ENCODE peak calls at places on chromosomes 13 and 19, in six cellular contexts. D is CD8-positive, alpha-beta T cell; Y is left ventricle myocardium inferior; B is GM23338; I is GM12865; G is heart right ventricle. N is an unnamed sample.

GRCh38 chr19:4976412-4977298 is 7.7 kb downstream of the KDM4B start:
- DNase-seq in I (no peak), D (no peak), B (peak), G (peak), Y (peak), N (peak)

GRCh38 chr19:613732-614567 is 19.4 kb downstream of the POLRMT start:
- DNase-seq in I (no peak), Y (no peak), G (no peak), D (no peak), B (no peak), N (no peak)

GRCh38 chr13:22196777-22197176 is 525.9 kb downstream of the FGF9 start:
- DNase-seq in G (no peak), D (no peak), Y (no peak), B (peak), I (no peak), N (no peak)

GRCh38 chr19:8017808-8018207 is 12.4 kb upstream of the ELAVL1 start:
- DNase-seq in D (no peak), Y (no peak), I (peak), G (no peak), B (peak), N (no peak)

GRCh38 chr19:12364391-12365093 is 941 bp downstream of the ZNF442 start:
- DNase-seq in Y (peak), G (peak), D (no peak), B (peak), I (peak), N (peak)

GRCh38 chr19:49361438-49362047 is 673 bp downstream of the TEAD2 start:
- DNase-seq in B (peak), G (peak), I (no peak), Y (peak), D (no peak), N (peak)

GRCh38 chr13:94630858-94631257 is 29.2 kb downstream of the GPR180 start:
- DNase-seq in G (no peak), Y (no peak), I (no peak), B (no peak), D (no peak), N (no peak)

GRCh38 chr19:40721936-40722661 is 5.2 kb downstream of the ITPKC start:
- DNase-seq in G (no peak), Y (no peak), D (no peak), I (no peak), B (no peak), N (no peak)

GRCh38 chr19:3611841-3612240 is 5.2 kb upstream of the TBXA2R start:
- DNase-seq in B (no peak), Y (no peak), I (no peak), G (no peak), D (no peak), N (no peak)

GRCh38 chr19:52248256-52248655 is 21.1 kb upstream of the ZNF766 start:
- DNase-seq in G (peak), Y (peak), B (peak), D (peak), I (no peak), N (peak)

GRCh38 chr19:38035515-38036495 is 128.8 kb downstream of the SIPA1L3 start:
- DNase-seq in I (no peak), Y (no peak), D (no peak), G (no peak), B (no peak), N (peak)

GRCh38 chr19:49639401-49640112 is 386 bp downstream of the RRAS start:
- DNase-seq in D (no peak), G (peak), Y (no peak), B (peak), I (no peak), N (peak)

GRCh38 chr13:45623516-45624090 is 8.1 kb upstream of the ERICH6B start:
- DNase-seq in I (peak), Y (no peak), G (no peak), D (no peak), B (peak), N (no peak)

GRCh38 chr19:27775395-27775794 is 1437.6 kb downstream of the UQCRFS1 start:
- DNase-seq in Y (no peak), G (no peak), B (no peak), D (no peak), I (no peak), N (no peak)

GRCh38 chr13:40064723-40065122 is 409.3 kb downstream of the COG6 start:
- DNase-seq in B (no peak), D (no peak), I (no peak), Y (no peak), G (no peak), N (no peak)

GRCh38 chr13:77372275-77372674 is 45.4 kb upstream of the MYCBP2 start:
- DNase-seq in Y (no peak), B (no peak), G (no peak), I (no peak), D (no peak), N (no peak)

GRCh38 chr13:41552031-41552430 is 94.7 kb downstream of the RGCC start:
- DNase-seq in B (no peak), G (no peak), Y (no peak), D (no peak), I (no peak), N (no peak)

GRCh38 chr19:14112809-14113385 is 4.7 kb downstream of the PRKACA start:
- DNase-seq in Y (peak), I (no peak), D (no peak), B (peak), G (peak), N (no peak)

GRCh38 chr19:2356036-2356646 is 3.9 kb upstream of the TMPRSS9 start:
- DNase-seq in G (no peak), I (no peak), D (no peak), Y (no peak), B (no peak), N (no peak)

GRCh38 chr13:67651908-67652307 is 421.8 kb upstream of the PCDH9 start:
- DNase-seq in Y (no peak), G (no peak), D (no peak), B (no peak), I (no peak), N (no peak)

GRCh38 chr19:52464798-52465470 is 11.6 kb downstream of the ZNF578 start:
- DNase-seq in Y (no peak), D (no peak), I (no peak), G (no peak), B (peak), N (no peak)

GRCh38 chr13:43963726-43964125 is 84.0 kb downstream of the LACC1 start:
- DNase-seq in Y (no peak), B (peak), I (peak), D (no peak), G (no peak), N (no peak)

GRCh38 chr13:24644051-24644450 is 36.2 kb upstream of the ATP12A start:
- DNase-seq in Y (no peak), D (no peak), G (no peak), B (no peak), I (no peak), N (no peak)

GRCh38 chr13:30895773-30896172 is 10.3 kb upstream of the MEDAG start:
- DNase-seq in Y (peak), D (no peak), G (no peak), B (peak), I (no peak), N (peak)

GRCh38 chr13:44013666-44014291 is 134.1 kb downstream of the LACC1 start:
- DNase-seq in I (no peak), B (no peak), G (peak), D (no peak), Y (no peak), N (no peak)

GRCh38 chr13:38697628-38698333 is 10.9 kb downstream of the FREM2 start:
- DNase-seq in G (no peak), I (no peak), B (peak), Y (no peak), D (no peak), N (peak)

GRCh38 chr19:46621191-46622117 is 3.4 kb downstream of the PTGIR start:
- DNase-seq in D (no peak), G (no peak), B (peak), Y (no peak), I (no peak), N (no peak)

GRCh38 chr19:30861896-30862295 is 487.3 kb downstream of the TSHZ3 start:
- DNase-seq in B (no peak), Y (no peak), G (no peak), I (no peak), D (no peak), N (no peak)

GRCh38 chr19:24029941-24030636 is 56.9 kb upstream of the ZNF254 start:
- DNase-seq in I (no peak), Y (no peak), B (peak), D (no peak), G (no peak), N (no peak)

GRCh38 chr13:73138276-73138950 is 79.6 kb downstream of the KLF5 start:
- DNase-seq in Y (no peak), G (no peak), B (peak), I (no peak), D (no peak), N (peak)

GRCh38 chr19:7868671-7869452 is 5.3 kb downstream of the PRR36 start:
- DNase-seq in D (peak), Y (peak), I (peak), B (peak), G (peak), N (peak)

GRCh38 chr19:10975374-10976036 is 14.7 kb downstream of the SMARCA4 start:
- DNase-seq in B (no peak), Y (peak), D (no peak), I (no peak), G (peak), N (peak)

GRCh38 chr13:32025730-32026129 is 5.8 kb upstream of the FRY start:
- DNase-seq in G (no peak), B (peak), D (no peak), I (no peak), Y (no peak), N (no peak)

GRCh38 chr19:3788991-3789778 is 3.0 kb upstream of the MATK start:
- DNase-seq in B (no peak), Y (no peak), G (no peak), D (no peak), I (no peak), N (no peak)

GRCh38 chr13:95800455-95800854 is 123.5 kb downstream of the DNAJC3 start:
- DNase-seq in G (no peak), B (no peak), D (no peak), Y (no peak), I (no peak), N (no peak)

GRCh38 chr13:90416519-90416918 is 931.0 kb upstream of the MIR17HG start:
- DNase-seq in B (no peak), G (no peak), Y (no peak), I (no peak), D (no peak), N (peak)

DNA sequence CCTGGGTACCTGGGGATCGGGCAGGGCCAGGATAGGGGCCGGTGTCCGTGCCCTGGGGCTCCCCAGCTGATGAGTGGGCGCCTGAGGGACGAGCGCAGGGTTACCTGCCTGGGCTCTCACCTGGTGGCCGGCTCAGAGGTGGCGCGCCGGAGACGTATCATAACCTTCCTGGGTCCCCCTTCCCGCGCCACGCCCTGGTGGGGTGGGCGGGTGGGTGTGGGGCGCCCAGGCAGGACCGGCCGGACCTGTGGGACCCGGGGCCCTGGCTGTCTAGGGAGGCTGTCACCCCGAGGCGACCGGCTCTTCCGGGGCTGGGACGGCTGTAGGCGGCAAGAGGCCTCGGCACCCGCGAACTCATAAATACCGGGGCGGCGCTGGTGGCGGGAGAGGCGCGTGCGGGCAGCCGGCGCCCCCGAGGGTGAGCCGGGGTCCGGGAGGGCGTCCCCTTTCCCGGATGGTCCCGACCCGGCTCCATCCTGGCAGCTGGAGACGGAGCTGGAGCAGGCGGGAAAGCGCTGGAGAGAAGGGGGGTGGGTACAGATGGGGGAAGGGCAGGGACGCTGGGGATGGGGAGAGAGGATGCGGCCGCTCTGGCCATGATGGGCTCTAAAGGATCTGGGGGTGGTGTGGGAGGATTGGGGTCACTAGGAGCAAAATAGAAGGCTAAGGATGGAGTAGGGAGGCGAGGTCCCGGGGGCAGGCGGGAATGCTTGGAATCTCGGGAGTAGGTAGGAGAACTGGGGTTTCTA is at the start of gene ACP7:
- DNase-seq in G (no peak), B (peak), I (no peak), D (peak), Y (no peak), N (no peak)
- TF ChIP-seq CTCF in G (no peak), B (no peak), I (no peak), D (no peak), Y (no peak), N (no peak)

GRCh38 chr19:33506498-33506897 is 15.1 kb downstream of the PEPD start:
- DNase-seq in B (no peak), Y (no peak), G (no peak), I (no peak), D (no peak), N (no peak)
- H3K4me3 ChIP-seq in B (no peak), Y (no peak), G (no peak), I (no peak), D (no peak), N (no peak)

DNA sequence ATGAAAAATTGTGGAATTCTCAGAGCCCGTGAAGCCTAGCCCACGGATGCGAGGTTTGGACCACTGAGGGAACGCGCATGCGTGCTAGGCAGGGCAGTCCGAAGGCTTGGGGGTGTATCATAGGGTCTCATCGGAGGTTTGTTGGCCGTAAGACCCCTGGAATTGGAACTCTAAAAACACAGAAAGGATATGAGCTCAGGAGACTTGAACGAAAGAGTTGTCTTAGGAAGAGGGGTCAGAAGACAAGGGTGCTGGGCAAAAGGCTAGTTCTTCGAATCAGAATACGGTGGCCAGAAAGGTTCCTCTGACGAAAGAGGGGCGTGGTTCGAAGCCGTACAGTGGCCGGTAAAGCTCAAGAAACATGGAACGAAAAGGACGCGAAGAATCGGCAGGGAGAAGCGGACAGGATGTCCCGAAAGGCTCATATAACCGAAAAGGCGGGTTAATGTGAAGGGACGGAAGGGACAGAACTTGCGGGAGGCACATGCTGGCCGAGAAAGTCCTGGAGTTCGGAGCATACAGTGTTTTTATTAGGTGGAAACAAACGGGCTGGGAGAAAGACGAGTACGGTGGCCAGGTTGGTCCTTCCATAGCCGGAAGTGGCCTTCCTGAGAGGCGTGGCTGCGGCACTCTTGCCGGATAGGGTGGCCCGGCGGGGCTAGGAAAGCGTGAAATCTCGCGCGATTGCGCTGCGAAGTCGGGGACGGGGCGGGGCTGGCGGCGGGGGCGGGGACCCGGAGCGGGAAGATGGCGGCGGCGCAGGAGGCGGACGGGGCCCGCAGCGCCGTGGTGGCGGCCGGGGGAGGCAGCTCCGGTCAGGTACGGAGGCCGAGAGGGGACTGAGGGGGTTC is at the start of gene CLPTM1:
- DNase-seq in I (peak), D (peak), Y (peak), G (peak), B (peak), N (peak)
- TF ChIP-seq CTCF in I (no peak), D (no peak), Y (no peak), G (no peak), B (no peak), N (peak)

GRCh38 chr19:34964598-34964997 is 569 bp upstream of the ZNF792 start:
- DNase-seq in Y (no peak), B (no peak), I (no peak), G (no peak), D (no peak), N (no peak)
- H3K4me3 ChIP-seq in Y (peak), B (peak), I (no peak), G (no peak), D (no peak), N (no peak)

GRCh38 chr19:33399081-33399744 is 25.7 kb downstream of the CEBPG start:
- DNase-seq in D (no peak), B (no peak), G (no peak), Y (no peak), I (no peak), N (no peak)

GRCh38 chr19:33396701-33397535 is 23.4 kb downstream of the CEBPG start:
- DNase-seq in Y (peak), D (no peak), G (peak), B (peak), I (no peak), N (no peak)

GRCh38 chr19:33398361-33399060 is 25.0 kb downstream of the CEBPG start:
- DNase-seq in D (no peak), Y (no peak), G (no peak), B (no peak), I (no peak), N (peak)

GRCh38 chr19:33395561-33396550 is 22.3 kb downstream of the CEBPG start:
- DNase-seq in D (no peak), G (no peak), Y (peak), B (no peak), I (no peak), N (peak)

GRCh38 chr19:33397536-33398360 is 24.2 kb downstream of the CEBPG start:
- DNase-seq in G (no peak), I (no peak), Y (no peak), D (no peak), B (no peak), N (no peak)
- TF ChIP-seq CTCF in G (peak), I (no peak), Y (peak), D (no peak), B (peak), N (no peak)

DNA sequence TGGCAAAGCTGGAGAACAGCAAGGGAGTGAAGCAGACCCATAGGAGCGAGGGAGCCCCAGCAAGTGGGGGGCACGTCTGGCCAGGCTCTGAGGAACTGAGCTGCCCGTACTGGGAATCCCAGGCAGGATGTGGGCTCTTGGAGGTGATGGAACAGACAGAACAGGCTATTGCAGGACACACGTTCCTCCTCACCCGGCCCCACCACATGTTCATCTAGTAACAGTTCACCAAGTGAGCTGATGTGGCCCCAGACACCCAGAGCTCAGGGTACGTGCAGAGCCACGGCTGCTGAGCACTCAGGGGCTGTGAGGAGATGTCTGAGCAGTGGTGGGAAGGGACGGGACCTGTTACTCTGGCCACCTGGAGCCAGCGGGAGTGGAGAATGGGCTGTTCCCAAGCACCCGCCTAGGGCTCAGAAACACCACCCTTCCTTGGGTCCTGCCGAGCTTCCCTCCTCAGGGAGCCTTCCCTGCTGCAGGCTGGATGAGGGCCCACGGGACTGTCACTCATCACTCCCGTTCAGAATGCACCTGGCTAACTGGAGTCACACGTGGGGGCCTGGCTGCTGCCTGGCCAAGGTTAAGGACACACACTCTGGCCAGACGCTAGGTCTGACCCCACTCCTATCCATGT is 18.4 kb downstream of the ELL start:
- DNase-seq in G (no peak), D (no peak), I (no peak), Y (no peak), B (no peak), N (no peak)
- H3K4me3 ChIP-seq in G (no peak), D (no peak), I (no peak), Y (no peak), B (no peak), N (no peak)

DNA sequence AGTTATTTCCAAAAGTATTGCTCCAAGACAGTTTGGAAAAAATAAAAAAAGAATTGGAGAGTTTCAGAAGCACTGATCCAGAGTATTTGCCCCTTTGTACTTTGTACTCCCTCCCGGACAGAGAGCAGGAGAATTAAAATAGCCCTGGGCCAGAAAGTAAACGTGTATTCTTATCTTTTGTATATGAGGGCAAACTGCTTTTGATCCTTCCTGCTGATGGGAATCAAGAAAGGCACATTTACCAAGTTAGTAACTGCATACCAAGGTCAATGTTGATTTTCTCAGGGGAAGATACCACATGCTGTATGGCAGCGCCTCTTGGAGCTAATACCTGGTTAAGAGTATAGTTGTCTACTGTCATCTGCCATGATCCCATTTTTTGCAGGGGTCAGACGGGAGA is 10.9 kb upstream of the RB1 start:
- DNase-seq in B (no peak), Y (no peak), G (no peak), D (no peak), I (no peak), N (no peak)
- TF ChIP-seq CTCF in B (no peak), Y (no peak), G (no peak), D (no peak), I (no peak), N (no peak)

GRCh38 chr19:18790566-18791314 is at the start of gene COMP:
- DNase-seq in Y (no peak), G (no peak), B (peak), D (no peak), I (no peak), N (no peak)
- H3K4me3 ChIP-seq in Y (peak), G (peak), B (peak), D (no peak), I (no peak), N (peak)

DNA sequence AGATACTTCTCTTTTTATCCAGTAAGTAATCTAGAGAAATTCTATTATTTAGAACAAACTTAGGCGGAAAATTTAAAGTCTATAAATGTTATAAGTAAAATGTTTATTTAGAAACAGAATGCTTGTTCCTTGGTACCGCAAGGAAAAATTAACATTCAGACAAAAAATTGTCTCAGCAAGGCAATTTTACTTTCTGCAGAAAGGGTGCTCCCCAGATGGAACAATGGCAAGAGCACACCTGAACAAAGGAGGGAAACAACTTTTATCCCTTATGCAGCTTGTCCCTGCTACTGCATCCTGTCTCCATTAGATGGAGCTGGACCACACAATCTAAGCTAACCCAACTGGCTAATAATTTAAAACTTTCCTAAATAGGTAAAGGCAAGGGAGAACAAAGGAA is 6.5 kb upstream of the ZNF708 start:
- DNase-seq in G (no peak), I (no peak), D (no peak), Y (no peak), B (no peak), N (no peak)
- TF ChIP-seq CTCF in G (no peak), I (no peak), D (no peak), Y (no peak), B (peak), N (no peak)

N was measured in thyroid gland.